ENCODE peak calls at places on chromosome 1, in nine cellular contexts. A is heart right ventricle, S is left lung, V is pancreas, M is tibial nerve, G is lower lobe of right lung, W is hepatocyte, N is IMR-90, U is AG04450. L is an unnamed sample.

GRCh38 chr1:231931846-231932454 is 305.4 kb downstream of the DISC1 start:
- DNase-seq in A (no peak), S (no peak), V (no peak), M (no peak), G (no peak), W (no peak), N (no peak), U (no peak), L (no peak)

GRCh38 chr1:40627987-40628902 is 37.2 kb downstream of the RIMS3 start:
- DNase-seq in A (no peak), S (no peak), V (no peak), M (no peak), G (no peak), W (no peak), N (no peak), U (no peak), L (peak; percentile 6)

GRCh38 chr1:8721681-8722324 is 95.6 kb downstream of the RERE start:
- DNase-seq in A (no peak), S (no peak), V (no peak), M (no peak), G (no peak), W (no peak), N (no peak), U (no peak), L (no peak)

GRCh38 chr1:115428676-115429075 is 90.6 kb upstream of the NGF start:
- DNase-seq in A (no peak), S (no peak), V (no peak), M (no peak), G (no peak), W (no peak), N (no peak), U (no peak), L (no peak)

GRCh38 chr1:181798191-181798926 is 263.2 kb downstream of the ZNF648 start:
- DNase-seq in A (no peak), S (peak; percentile 72), V (no peak), M (no peak), G (no peak), W (no peak), N (no peak), U (no peak), L (no peak)

GRCh38 chr1:46556822-46557221 is 5.4 kb upstream of the KNCN start:
- DNase-seq in A (no peak), S (no peak), V (no peak), M (no peak), G (no peak), W (no peak), N (peak; percentile 56), U (no peak), L (no peak)

GRCh38 chr1:212595229-212595628 is 13.3 kb upstream of the ATF3 start:
- DNase-seq in A (no peak), S (no peak), V (no peak), M (no peak), G (no peak), W (no peak), N (no peak), U (no peak), L (no peak)

GRCh38 chr1:1554926-1555915 is 14.8 kb upstream of the TMEM240 start:
- DNase-seq in A (no peak), S (peak; percentile 71), V (no peak), M (no peak), G (no peak), W (peak; percentile 66), N (peak; percentile 86), U (no peak), L (peak; percentile 68)

GRCh38 chr1:60911980-60912692 is 170.2 kb upstream of the NFIA start:
- DNase-seq in A (peak; percentile 56), S (no peak), V (no peak), M (no peak), G (no peak), W (no peak), N (no peak), U (no peak), L (no peak)
- H3K27ac ChIP-seq in A (peak overlapping the region; percentile 65), S (no peak overlapping the region), V (no peak overlapping the region), M (no peak overlapping the region), G (no peak overlapping the region), W (no peak overlapping the region), N (no peak overlapping the region), U (no peak overlapping the region), L (no peak overlapping the region)

GRCh38 chr1:152622803-152623202 is at the start of gene LCE3A:
- DNase-seq in A (no peak), S (peak; percentile 68), V (no peak), M (no peak), G (no peak), W (no peak), N (peak; percentile 0), U (no peak), L (no peak)

GRCh38 chr1:152626688-152627087 is 3.8 kb upstream of the LCE3A start:
- DNase-seq in A (no peak), S (no peak), V (no peak), M (no peak), G (no peak), W (no peak), N (no peak), U (no peak), L (no peak)

GRCh38 chr1:152621993-152622392 is 910 bp downstream of the LCE3A start:
- DNase-seq in A (no peak), S (no peak), V (no peak), M (no peak), G (no peak), W (no peak), N (no peak), U (no peak), L (no peak)

DNA sequence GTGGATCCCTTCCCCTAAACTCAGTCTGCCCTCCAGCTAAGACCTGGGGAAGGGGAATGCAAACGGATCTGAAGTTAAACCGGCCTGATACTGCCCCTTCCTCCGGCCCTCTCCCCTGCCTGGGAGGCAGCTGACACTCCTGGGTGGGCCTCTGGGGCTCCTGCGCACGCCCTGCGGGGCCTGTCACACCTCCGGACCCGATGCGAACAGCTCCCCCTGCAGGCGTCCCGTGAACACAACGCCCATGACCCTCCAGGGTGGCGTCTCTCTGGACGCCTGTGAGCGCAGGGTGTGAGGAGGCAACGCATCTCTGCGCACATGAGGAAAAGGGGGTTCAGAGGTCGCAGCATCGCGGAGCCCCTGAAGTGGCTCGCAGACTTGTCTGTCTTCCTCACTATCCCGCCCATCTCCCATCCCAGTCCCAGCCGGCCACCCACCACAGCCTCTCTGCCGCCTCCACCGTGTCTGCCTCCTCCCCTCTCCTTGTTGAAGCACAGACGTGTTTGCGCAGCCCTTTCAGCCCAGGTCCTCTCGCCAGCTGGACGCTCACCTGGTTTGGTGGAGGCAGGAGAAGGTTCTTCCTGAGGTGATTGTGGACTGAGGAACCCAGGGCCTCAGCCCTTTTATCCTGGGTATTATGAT is 421 bp upstream of the LCE3A start:
- DNase-seq in A (no peak), S (peak; percentile 72), V (no peak), M (no peak), G (no peak), W (no peak), N (no peak), U (no peak), L (no peak)
- TF ChIP-seq CTCF in A (no peak), S (peak; percentile 5), V (no peak), M (no peak), G (no peak), W (no peak), N (peak; percentile 3), U (no peak), L (no peak)

GRCh38 chr1:161197560-161198205 is 1.2 kb downstream of the ADAMTS4 start:
- DNase-seq in A (no peak), S (no peak), V (no peak), M (no peak), G (no peak), W (no peak), N (no peak), U (no peak), L (no peak)

GRCh38 chr1:161199506-161200119 is 759 bp upstream of the ADAMTS4 start:
- DNase-seq in A (no peak), S (no peak), V (no peak), M (no peak), G (no peak), W (no peak), N (no peak), U (no peak), L (no peak)

GRCh38 chr1:161196521-161197451 is 2.1 kb downstream of the ADAMTS4 start:
- DNase-seq in A (peak; percentile 52), S (no peak), V (no peak), M (peak; percentile 47), G (no peak), W (peak; percentile 73), N (peak; percentile 75), U (peak; percentile 59), L (no peak)

GRCh38 chr1:161198877-161199431 is at the start of gene ADAMTS4:
- DNase-seq in A (peak; percentile 87), S (no peak), V (no peak), M (peak; percentile 50), G (no peak), W (peak; percentile 65), N (peak; percentile 76), U (peak; percentile 48), L (no peak)

GRCh38 chr1:161198206-161198876 is 513 bp downstream of the ADAMTS4 start:
- DNase-seq in A (no peak), S (no peak), V (no peak), M (no peak), G (no peak), W (peak; percentile 68), N (no peak), U (no peak), L (no peak)
- H3K4me3 ChIP-seq in A (peak overlapping the region; percentile 57), S (peak overlapping the region; percentile 9), V (no peak overlapping the region), M (peak overlapping the region; percentile 50), G (peak overlapping the region; percentile 40), W (no peak overlapping the region), N (no peak overlapping the region), U (peak overlapping the region; percentile 51), L (peak overlapping the region; percentile 38)

GRCh38 chr1:154264454-154264853 is 8.0 kb upstream of the HAX1 start:
- DNase-seq in A (no peak), S (no peak), V (no peak), M (no peak), G (no peak), W (no peak), N (no peak), U (no peak), L (no peak)

GRCh38 chr1:154263465-154264332 is 8.7 kb upstream of the HAX1 start:
- DNase-seq in A (no peak), S (no peak), V (no peak), M (no peak), G (no peak), W (peak; percentile 28), N (peak; percentile 37), U (no peak), L (no peak)

GRCh38 chr1:154260127-154260526 is 12.3 kb upstream of the HAX1 start:
- DNase-seq in A (no peak), S (no peak), V (no peak), M (no peak), G (no peak), W (no peak), N (no peak), U (no peak), L (no peak)

GRCh38 chr1:154270833-154271232 is 1.6 kb upstream of the HAX1 start:
- DNase-seq in A (no peak), S (no peak), V (no peak), M (no peak), G (no peak), W (no peak), N (no peak), U (no peak), L (no peak)

DNA sequence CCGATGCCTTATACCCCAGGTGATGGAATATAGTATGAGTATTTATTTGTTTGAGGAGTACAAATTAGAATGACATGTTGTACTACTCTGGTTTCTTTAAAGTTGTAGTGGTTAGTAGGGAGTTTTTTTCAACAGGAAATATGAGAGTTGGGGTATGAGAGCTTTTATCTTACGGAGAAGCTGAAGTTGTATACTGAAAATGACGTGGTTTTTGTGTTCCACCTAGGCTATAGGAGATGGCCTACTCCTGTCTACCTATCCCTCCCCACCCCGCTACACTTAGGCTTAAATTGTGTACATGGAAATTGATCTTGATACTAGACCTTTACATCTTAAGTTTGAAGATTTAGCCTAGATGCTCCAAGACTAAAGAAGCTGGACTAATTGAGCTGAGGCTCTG is 6.8 kb upstream of the HAX1 start:
- DNase-seq in A (no peak), S (no peak), V (no peak), M (no peak), G (no peak), W (no peak), N (no peak), U (no peak), L (no peak)
- H3K27ac ChIP-seq in A (no peak overlapping the region), S (no peak overlapping the region), V (no peak overlapping the region), M (no peak overlapping the region), G (no peak overlapping the region), W (no peak overlapping the region), N (no peak overlapping the region), U (no peak overlapping the region), L (no peak overlapping the region)